ENCODE peak calls at places on chromosome 2, in five cellular contexts. U, K, H, D and Y are unnamed samples.

GRCh38 chr2:147927053-147927588 is 82.3 kb downstream of the ACVR2A start:
- DNase-seq in K (no peak), H (no peak), U (no peak), D (no peak), Y (no peak)

GRCh38 chr2:151051584-151052220 is 210.0 kb downstream of the RBM43 start:
- DNase-seq in D (peak; percentile 31), U (peak; percentile 41), K (peak; percentile 25), H (peak; percentile 54), Y (no peak)

GRCh38 chr2:26561918-26562810 is 79.0 kb downstream of the CIB4 start:
- DNase-seq in H (peak; percentile 65), K (peak; percentile 47), D (peak; percentile 92), U (peak; percentile 45), Y (no peak)

GRCh38 chr2:169824373-169825333 is at the start of gene METTL5:
- DNase-seq in D (peak; percentile 82), U (peak; percentile 72), H (peak; percentile 93), K (peak; percentile 89), Y (peak; percentile 94)

GRCh38 chr2:35501076-35501475 is 854.5 kb upstream of the CRIM1 start:
- DNase-seq in K (no peak), H (no peak), D (no peak), U (no peak), Y (no peak)

GRCh38 chr2:108960006-108960405 is 29.0 kb downstream of the EDAR start:
- DNase-seq in U (no peak), K (no peak), H (no peak), D (no peak), Y (no peak)

GRCh38 chr2:71492112-71492511 is 38.8 kb downstream of the DYSF start:
- DNase-seq in D (no peak), K (no peak), H (no peak), U (no peak), Y (no peak)

GRCh38 chr2:196851068-196851467 is 41.9 kb upstream of the C2orf66 start:
- DNase-seq in U (no peak), D (no peak), K (no peak), H (no peak), Y (no peak)

GRCh38 chr2:85785027-85785822 is 31.4 kb downstream of the ATOH8 start:
- DNase-seq in H (peak; percentile 22), K (no peak), U (no peak), D (no peak), Y (no peak)

GRCh38 chr2:190404487-190404886 is 3.7 kb upstream of the MFSD6 start:
- DNase-seq in D (no peak), U (peak; percentile 32), H (peak; percentile 91), K (no peak), Y (no peak)

GRCh38 chr2:33372940-33373553 is 103.4 kb upstream of the RASGRP3 start:
- DNase-seq in H (peak; percentile 54), U (peak; percentile 47), K (no peak), D (peak; percentile 61), Y (no peak)
- TF ChIP-seq MAX in H (no peak), U (no peak), K (no peak), D (no peak), Y (no peak)

GRCh38 chr2:231617059-231617926 is 24.6 kb downstream of the TEX44 start:
- DNase-seq in U (no peak), K (no peak), H (peak; percentile 59), D (no peak), Y (no peak)
- TF ChIP-seq MAX in U (no peak), K (no peak), H (no peak), D (no peak), Y (no peak)

GRCh38 chr2:44684559-44684958 is 256.9 kb upstream of the SIX3 start:
- DNase-seq in U (no peak), K (no peak), H (no peak), D (no peak), Y (no peak)

GRCh38 chr2:44682459-44682858 is 259.0 kb upstream of the SIX3 start:
- DNase-seq in D (no peak), U (no peak), K (no peak), H (no peak), Y (no peak)

GRCh38 chr2:44689516-44689915 is 252.0 kb upstream of the SIX3 start:
- DNase-seq in D (no peak), K (no peak), H (no peak), U (no peak), Y (no peak)

GRCh38 chr2:44688442-44689124 is 252.9 kb upstream of the SIX3 start:
- DNase-seq in K (no peak), U (no peak), H (no peak), D (no peak), Y (no peak)

DNA sequence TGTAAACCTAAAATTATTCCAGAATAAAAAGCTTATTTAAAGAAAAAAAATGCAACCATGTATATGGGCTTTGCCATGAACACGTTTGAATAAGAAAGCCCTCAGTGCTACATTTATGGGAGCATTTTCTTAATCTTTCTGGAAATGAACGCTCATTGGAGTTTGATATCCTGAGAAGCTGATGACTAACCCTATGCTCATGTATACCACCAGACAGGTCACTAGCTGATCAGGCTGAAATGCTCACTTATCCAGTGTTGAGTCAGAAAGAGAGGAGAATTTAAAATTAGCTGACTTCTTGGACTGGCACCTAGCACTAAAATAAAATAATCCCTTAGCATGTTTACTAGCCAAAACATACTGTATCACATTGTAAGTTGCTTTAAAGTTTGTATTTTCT is 254.9 kb upstream of the SIX3 start:
- DNase-seq in D (peak; percentile 7), U (peak; percentile 3), H (no peak), K (no peak), Y (no peak)
- TF ChIP-seq MAX in D (no peak), U (no peak), H (no peak), K (no peak), Y (no peak)

DNA sequence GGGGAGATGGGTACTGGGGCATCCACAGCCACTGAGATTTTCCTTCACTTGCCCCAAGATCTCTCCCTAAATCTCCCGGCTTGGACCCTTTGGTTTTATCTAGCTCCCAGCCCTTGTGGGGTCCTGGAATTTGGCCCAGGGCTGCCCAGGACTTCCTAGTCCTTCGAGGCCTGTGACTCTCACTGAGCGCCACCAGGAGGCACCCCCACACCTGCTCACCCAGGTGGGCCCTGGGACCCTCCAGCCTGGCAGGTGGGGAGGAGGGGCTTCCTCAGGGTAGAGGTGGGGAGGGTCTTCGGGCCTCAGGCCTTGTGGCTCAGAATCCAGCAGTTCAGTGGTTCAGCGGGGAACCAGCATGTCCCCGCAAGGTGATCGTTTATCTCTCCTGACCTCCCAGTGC is 11.9 kb upstream of the PRSS56 start:
- DNase-seq in D (no peak), U (no peak), K (peak; percentile 53), H (no peak), Y (no peak)
- TF ChIP-seq MAX in D (no peak), U (no peak), K (no peak), H (no peak), Y (no peak)

DNA sequence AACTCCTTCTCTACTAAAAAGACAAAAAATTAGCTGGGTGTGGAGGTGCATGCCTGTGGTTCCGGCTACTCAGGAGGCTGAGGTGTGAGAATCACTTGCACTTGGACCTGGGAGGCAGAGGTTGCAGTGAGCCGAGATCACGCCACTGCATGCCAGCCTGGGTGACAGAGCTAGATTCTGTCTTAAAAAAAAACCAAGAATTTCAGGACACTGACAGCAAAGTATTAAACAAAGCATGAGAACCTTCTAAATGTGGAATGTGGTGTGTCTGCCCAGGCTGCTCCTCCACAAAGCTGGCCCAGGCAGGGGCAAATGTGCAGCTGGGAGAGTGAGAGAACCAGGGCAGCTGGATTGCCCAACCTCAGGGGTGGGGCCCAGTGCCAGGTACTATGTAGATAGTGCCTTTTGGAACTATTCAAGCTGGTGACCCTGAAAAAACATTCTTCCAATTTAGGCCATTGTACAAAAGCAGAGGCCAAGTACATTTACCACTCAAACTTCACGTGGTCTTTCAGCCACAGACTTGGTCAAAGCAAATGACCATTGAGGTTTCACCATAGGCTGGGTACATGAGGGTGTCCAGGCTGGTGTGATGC is 6.7 kb upstream of the UGT1A5 start:
- DNase-seq in K (no peak), U (no peak), H (no peak), D (no peak), Y (no peak)
- TF ChIP-seq MAX in K (no peak), U (no peak), H (no peak), D (no peak), Y (no peak)

GRCh38 chr2:127506502-127506901 is 19.8 kb downstream of the IWS1 start:
- DNase-seq in K (no peak), U (no peak), D (no peak), H (peak; percentile 40), Y (no peak)

GRCh38 chr2:127510073-127510472 is 16.2 kb downstream of the IWS1 start:
- DNase-seq in U (no peak), D (no peak), H (peak; percentile 30), K (no peak), Y (no peak)

GRCh38 chr2:127508025-127508620 is 18.2 kb downstream of the IWS1 start:
- DNase-seq in H (no peak), D (no peak), K (no peak), U (no peak), Y (no peak)

GRCh38 chr2:127511090-127511489 is 15.2 kb downstream of the IWS1 start:
- DNase-seq in K (no peak), H (no peak), U (no peak), D (no peak), Y (no peak)

GRCh38 chr2:127508621-127509034 is 17.7 kb downstream of the IWS1 start:
- DNase-seq in H (peak; percentile 91), U (peak; percentile 66), K (no peak), D (peak; percentile 91), Y (no peak)
- TF ChIP-seq MAX in H (no peak), U (peak; percentile 7), K (no peak), D (peak; percentile 66), Y (no peak)

GRCh38 chr2:21250693-21251092 is 126.9 kb downstream of the TDRD15 start:
- DNase-seq in K (no peak), D (no peak), U (no peak), H (no peak), Y (no peak)

GRCh38 chr2:21253311-21254027 is 129.7 kb downstream of the TDRD15 start:
- DNase-seq in D (no peak), U (no peak), H (no peak), K (no peak), Y (no peak)

GRCh38 chr2:21256006-21256405 is 132.2 kb downstream of the TDRD15 start:
- DNase-seq in H (peak; percentile 78), D (no peak), U (no peak), K (no peak), Y (no peak)

GRCh38 chr2:21251216-21251971 is 127.6 kb downstream of the TDRD15 start:
- DNase-seq in K (no peak), U (no peak), H (no peak), D (no peak), Y (no peak)

GRCh38 chr2:21254170-21254965 is 130.6 kb downstream of the TDRD15 start:
- DNase-seq in H (no peak), U (no peak), K (no peak), D (no peak), Y (no peak)
- TF ChIP-seq MAX in H (no peak), U (no peak), K (no peak), D (no peak), Y (no peak)